ENCODE peak calls at places on chromosome 10, in five cellular contexts. N is dorsolateral prefrontal cortex, Z is psoas muscle, E is kidney, T is prostate gland. H is an unnamed sample.

GRCh38 chr10:99906470-99906869 is 103.3 kb downstream of the DNMBP start:
- DNase-seq in N (peak; percentile 49), Z (peak; percentile 66), E (peak; percentile 80), T (no peak), H (peak; percentile 92)

GRCh38 chr10:123885406-123886164 is 6.0 kb downstream of the CPXM2 start:
- DNase-seq in N (no peak), Z (peak; percentile 44), T (no peak), E (peak; percentile 39), H (no peak)

GRCh38 chr10:70551491-70551890 is 51.0 kb downstream of the PRF1 start:
- DNase-seq in Z (no peak), E (no peak), N (no peak), T (no peak), H (no peak)

GRCh38 chr10:19930936-19931859 is 115.0 kb downstream of the PLXDC2 start:
- DNase-seq in N (peak; percentile 49), Z (peak; percentile 22), T (peak; percentile 63), E (peak; percentile 52), H (peak; percentile 53)

GRCh38 chr10:105611244-105611798 is 970.2 kb downstream of the SORCS3 start:
- DNase-seq in N (no peak), Z (no peak), E (no peak), T (no peak), H (no peak)

GRCh38 chr10:5960070-5960972 is 17.0 kb downstream of the IL15RA start:
- DNase-seq in E (peak; percentile 39), T (no peak), N (peak; percentile 39), Z (no peak), H (peak; percentile 46)

GRCh38 chr10:69505636-69506318 is 54.5 kb downstream of the TSPAN15 start:
- DNase-seq in T (no peak), E (no peak), N (peak; percentile 31), Z (no peak), H (no peak)

GRCh38 chr10:51972733-51973346 is 273.4 kb upstream of the CSTF2T start:
- DNase-seq in E (no peak), N (no peak), Z (no peak), T (no peak), H (no peak)

GRCh38 chr10:61108880-61109279 is 164.9 kb upstream of the RHOBTB1 start:
- DNase-seq in Z (no peak), N (no peak), T (no peak), E (no peak), H (no peak)

GRCh38 chr10:22620140-22620857 is 94.1 kb downstream of the PIP4K2A start:
- DNase-seq in T (no peak), E (peak; percentile 93), N (peak; percentile 85), Z (peak; percentile 76), H (peak; percentile 93)

GRCh38 chr10:69375307-69376151 is 41.2 kb downstream of the TACR2 start:
- DNase-seq in N (peak; percentile 86), Z (peak; percentile 43), T (peak; percentile 94), E (peak; percentile 78), H (no peak)

GRCh38 chr10:33209777-33210176 is 124.7 kb downstream of the NRP1 start:
- DNase-seq in Z (no peak), E (no peak), N (no peak), T (no peak), H (no peak)

GRCh38 chr10:93469454-93469853 is 12.7 kb downstream of the MYOF start:
- DNase-seq in E (no peak), N (no peak), T (no peak), Z (no peak), H (no peak)

GRCh38 chr10:10479465-10479864 is 538.2 kb upstream of the CELF2 start:
- DNase-seq in E (no peak), T (no peak), Z (no peak), N (no peak), H (no peak)

GRCh38 chr10:35276918-35277317 is 59.4 kb upstream of the CCNY start:
- DNase-seq in N (no peak), Z (no peak), E (no peak), T (no peak), H (no peak)

GRCh38 chr10:33952692-33953360 is 618.4 kb upstream of the NRP1 start:
- DNase-seq in T (no peak), E (no peak), N (no peak), Z (no peak), H (peak; percentile 51)

GRCh38 chr10:24363070-24363469 is 154.1 kb downstream of the KIAA1217 start:
- DNase-seq in N (no peak), E (no peak), Z (no peak), T (no peak), H (no peak)

GRCh38 chr10:50286517-50286916 is 35.2 kb upstream of the ASAH2 start:
- DNase-seq in N (no peak), T (no peak), E (no peak), Z (no peak), H (peak; percentile 8)

GRCh38 chr10:100800931-100801330 is 55.5 kb downstream of the PAX2 start:
- DNase-seq in Z (no peak), E (no peak), N (no peak), T (no peak), H (no peak)

GRCh38 chr10:14052926-14053325 is 277.8 kb downstream of the FRMD4A start:
- DNase-seq in T (no peak), E (no peak), Z (no peak), N (no peak), H (no peak)

GRCh38 chr10:70918851-70919530 is 30.6 kb upstream of the PCBD1 start:
- DNase-seq in N (peak; percentile 82), T (no peak), Z (peak; percentile 4), E (peak; percentile 52), H (no peak)

GRCh38 chr10:24822557-24822956 is 98.9 kb upstream of the ARHGAP21 start:
- DNase-seq in N (no peak), Z (no peak), T (no peak), E (no peak), H (no peak)

GRCh38 chr10:104580321-104580720 is 60.8 kb upstream of the SORCS3 start:
- DNase-seq in T (no peak), E (no peak), Z (no peak), N (peak; percentile 77), H (peak; percentile 2)

GRCh38 chr10:104318810-104319684 is 19.2 kb downstream of the ITPRIP start:
- DNase-seq in T (no peak), E (peak; percentile 59), N (no peak), Z (no peak), H (peak; percentile 87)

GRCh38 chr10:59872892-59873463 is 33.4 kb downstream of the CCDC6 start:
- DNase-seq in E (no peak), T (peak; percentile 66), Z (peak; percentile 19), N (no peak), H (peak; percentile 90)

GRCh38 chr10:52729259-52730104 is 43.1 kb downstream of the MBL2 start:
- DNase-seq in T (no peak), E (no peak), N (no peak), Z (no peak), H (peak; percentile 52)

GRCh38 chr10:30493609-30494530 is 59.9 kb downstream of the MAP3K8 start:
- DNase-seq in E (no peak), Z (peak; percentile 61), T (no peak), N (no peak), H (peak; percentile 23)

GRCh38 chr10:124906551-124907001 is 35.3 kb upstream of the ZRANB1 start:
- DNase-seq in N (no peak), T (no peak), Z (peak; percentile 31), E (no peak), H (peak; percentile 89)

GRCh38 chr10:70512149-70512611 is 33.6 kb downstream of the PALD1 start:
- DNase-seq in T (no peak), E (no peak), Z (no peak), N (no peak), H (no peak)

GRCh38 chr10:30160431-30160982 is 101.1 kb upstream of the JCAD start:
- DNase-seq in T (no peak), E (no peak), Z (no peak), N (no peak), H (peak; percentile 84)

GRCh38 chr10:60733189-60733815 is 45.0 kb upstream of the CDK1 start:
- DNase-seq in Z (peak; percentile 14), N (no peak), E (peak; percentile 87), T (peak; percentile 60), H (no peak)

GRCh38 chr10:63133787-63134557 is 844 bp downstream of the NRBF2 start:
- DNase-seq in T (no peak), E (no peak), Z (no peak), N (no peak), H (peak; percentile 64)

GRCh38 chr10:30973737-30974136 is 57.9 kb downstream of the ZNF438 start:
- DNase-seq in Z (peak; percentile 39), N (no peak), T (no peak), E (no peak), H (no peak)

GRCh38 chr10:17234541-17234940 is 6.5 kb downstream of the VIM start:
- DNase-seq in T (no peak), E (no peak), Z (no peak), N (no peak), H (no peak)
- H3K4me3 ChIP-seq in T (no peak overlapping the region), E (no peak overlapping the region), Z (peak overlapping the region; percentile 80), N (peak overlapping the region; percentile 79), H (peak overlapping the region; percentile 12)

GRCh38 chr10:109183366-109183765 is 739.9 kb downstream of the XPNPEP1 start:
- DNase-seq in Z (no peak), E (no peak), N (no peak), T (no peak), H (peak; percentile 19)
- H3K4me3 ChIP-seq in Z (no peak overlapping the region), E (no peak overlapping the region), N (no peak overlapping the region), T (no peak overlapping the region), H (no peak overlapping the region)

GRCh38 chr10:80461208-80462183 is 7.4 kb downstream of the TSPAN14 start:
- DNase-seq in Z (no peak), N (no peak), E (no peak), T (no peak), H (peak; percentile 59)

GRCh38 chr10:80462986-80463741 is 9.1 kb downstream of the TSPAN14 start:
- DNase-seq in N (no peak), E (peak; percentile 10), Z (no peak), T (no peak), H (peak; percentile 64)

GRCh38 chr10:80463868-80464267 is 9.8 kb downstream of the TSPAN14 start:
- DNase-seq in Z (no peak), N (no peak), E (peak; percentile 19), T (no peak), H (no peak)

GRCh38 chr10:80460399-80461207 is 6.5 kb downstream of the TSPAN14 start:
- DNase-seq in E (peak; percentile 89), Z (no peak), T (peak; percentile 98), N (peak; percentile 82), H (no peak)

GRCh38 chr10:80462277-80462985 is 8.3 kb downstream of the TSPAN14 start:
- DNase-seq in T (no peak), N (no peak), E (no peak), Z (no peak), H (peak; percentile 72)
- H3K4me3 ChIP-seq in T (no peak overlapping the region), N (no peak overlapping the region), E (no peak overlapping the region), Z (no peak overlapping the region), H (peak overlapping the region; percentile 28)

DNA sequence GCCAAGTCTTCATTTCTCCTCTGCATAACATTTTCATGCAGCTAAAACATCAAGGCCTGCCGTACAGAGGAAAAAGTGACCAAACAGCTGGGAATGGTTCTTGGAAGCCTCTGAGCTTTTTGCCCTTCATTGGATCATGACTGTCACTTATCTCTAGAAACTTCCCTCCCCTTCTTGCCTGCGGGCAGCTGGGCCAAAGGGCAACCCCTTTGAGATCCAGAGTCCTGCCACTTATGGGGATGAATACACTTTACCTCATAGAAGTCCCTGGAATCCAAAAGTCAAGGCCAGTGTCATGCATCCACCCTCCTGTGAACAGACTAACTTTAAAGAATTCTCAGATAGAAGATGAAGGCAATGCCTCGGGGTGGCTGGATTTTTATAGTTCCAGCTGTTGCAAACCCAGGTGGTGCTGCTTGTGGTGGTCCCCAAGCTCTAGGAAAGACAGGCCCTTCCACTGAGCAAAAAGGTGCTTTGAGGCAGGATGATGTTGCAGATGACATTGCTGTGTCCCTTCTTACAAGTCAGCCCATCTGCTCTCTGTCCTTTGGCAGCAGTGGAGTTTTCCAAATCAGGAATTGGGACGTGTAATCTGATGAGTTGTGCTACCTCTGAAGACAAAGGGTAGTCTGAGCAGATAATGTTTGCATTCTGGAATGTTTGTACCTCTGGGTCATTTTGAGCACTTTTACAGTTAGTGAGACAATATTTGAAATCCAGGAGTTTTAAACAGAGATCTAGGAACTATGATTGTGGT is 64.2 kb downstream of the LRMDA start:
- DNase-seq in N (no peak), E (no peak), T (no peak), Z (no peak), H (no peak)
- H3K4me3 ChIP-seq in N (no peak overlapping the region), E (no peak overlapping the region), T (no peak overlapping the region), Z (no peak overlapping the region), H (no peak overlapping the region)